ENCODE peak calls at places on chromosome 15, in four cellular contexts. One of them, this sample, is unnamed.

GRCh38 chr15:85785887-85786777 is 8.6 kb downstream of the KLHL25 start:
- DNase-seq in HCT116: peak
- DNase-seq in K562: no peak
- DNase-seq in HepG2: peak
- DNase-seq in this sample: no peak

GRCh38 chr15:27706300-27706699 is 392.8 kb downstream of the OCA2 start:
- DNase-seq in HCT116: no peak
- DNase-seq in K562: no peak
- DNase-seq in HepG2: no peak
- DNase-seq in this sample: no peak

GRCh38 chr15:77482570-77482969 is 61.9 kb downstream of the HMG20A start:
- DNase-seq in HCT116: no peak
- DNase-seq in K562: no peak
- DNase-seq in HepG2: no peak
- DNase-seq in this sample: peak

GRCh38 chr15:28861031-28861534 is 12.6 kb upstream of the GOLGA6L7 start:
- DNase-seq in K562: no peak
- DNase-seq in HCT116: no peak
- DNase-seq in HepG2: no peak
- DNase-seq in this sample: no peak

GRCh38 chr15:101489236-101489632 is 273 bp downstream of the PCSK6 start:
- DNase-seq in K562: peak
- DNase-seq in HCT116: peak
- DNase-seq in HepG2: no peak
- DNase-seq in this sample: no peak

GRCh38 chr15:51727141-51727897 is 10.1 kb downstream of the LYSMD2 start:
- DNase-seq in HCT116: no peak
- DNase-seq in K562: no peak
- DNase-seq in HepG2: peak
- DNase-seq in this sample: no peak

GRCh38 chr15:85854345-85855097 is 59.8 kb upstream of the KLHL25 start:
- DNase-seq in HCT116: peak
- DNase-seq in K562: peak
- DNase-seq in HepG2: peak
- DNase-seq in this sample: no peak

GRCh38 chr15:47196057-47196456 is 521.2 kb upstream of the SEMA6D start:
- DNase-seq in K562: peak
- DNase-seq in HCT116: peak
- DNase-seq in HepG2: peak
- DNase-seq in this sample: peak

GRCh38 chr15:96052154-96052553 is 278.3 kb upstream of the NR2F2 start:
- DNase-seq in HCT116: no peak
- DNase-seq in K562: no peak
- DNase-seq in HepG2: no peak
- DNase-seq in this sample: no peak

GRCh38 chr15:96974761-96975160 is 644.3 kb downstream of the NR2F2 start:
- DNase-seq in HCT116: no peak
- DNase-seq in HepG2: no peak
- DNase-seq in K562: no peak
- DNase-seq in this sample: no peak

GRCh38 chr15:64634020-64634419 is 141.4 kb downstream of the RBPMS2 start:
- DNase-seq in K562: no peak
- DNase-seq in HCT116: no peak
- DNase-seq in HepG2: peak
- DNase-seq in this sample: no peak

GRCh38 chr15:85000189-85000864 is 18.7 kb downstream of the PDE8A start:
- DNase-seq in K562: no peak
- DNase-seq in HCT116: no peak
- DNase-seq in HepG2: no peak
- DNase-seq in this sample: no peak

GRCh38 chr15:98705070-98705469 is 56.7 kb downstream of the IGF1R start:
- DNase-seq in HepG2: no peak
- DNase-seq in K562: no peak
- DNase-seq in HCT116: no peak
- DNase-seq in this sample: no peak
- TF ChIP-seq TCF7L2 in HepG2: no peak
- TF ChIP-seq TCF7L2 in K562: no peak
- TF ChIP-seq TCF7L2 in HCT116: no peak
- TF ChIP-seq TCF7L2 in this sample: no peak

DNA sequence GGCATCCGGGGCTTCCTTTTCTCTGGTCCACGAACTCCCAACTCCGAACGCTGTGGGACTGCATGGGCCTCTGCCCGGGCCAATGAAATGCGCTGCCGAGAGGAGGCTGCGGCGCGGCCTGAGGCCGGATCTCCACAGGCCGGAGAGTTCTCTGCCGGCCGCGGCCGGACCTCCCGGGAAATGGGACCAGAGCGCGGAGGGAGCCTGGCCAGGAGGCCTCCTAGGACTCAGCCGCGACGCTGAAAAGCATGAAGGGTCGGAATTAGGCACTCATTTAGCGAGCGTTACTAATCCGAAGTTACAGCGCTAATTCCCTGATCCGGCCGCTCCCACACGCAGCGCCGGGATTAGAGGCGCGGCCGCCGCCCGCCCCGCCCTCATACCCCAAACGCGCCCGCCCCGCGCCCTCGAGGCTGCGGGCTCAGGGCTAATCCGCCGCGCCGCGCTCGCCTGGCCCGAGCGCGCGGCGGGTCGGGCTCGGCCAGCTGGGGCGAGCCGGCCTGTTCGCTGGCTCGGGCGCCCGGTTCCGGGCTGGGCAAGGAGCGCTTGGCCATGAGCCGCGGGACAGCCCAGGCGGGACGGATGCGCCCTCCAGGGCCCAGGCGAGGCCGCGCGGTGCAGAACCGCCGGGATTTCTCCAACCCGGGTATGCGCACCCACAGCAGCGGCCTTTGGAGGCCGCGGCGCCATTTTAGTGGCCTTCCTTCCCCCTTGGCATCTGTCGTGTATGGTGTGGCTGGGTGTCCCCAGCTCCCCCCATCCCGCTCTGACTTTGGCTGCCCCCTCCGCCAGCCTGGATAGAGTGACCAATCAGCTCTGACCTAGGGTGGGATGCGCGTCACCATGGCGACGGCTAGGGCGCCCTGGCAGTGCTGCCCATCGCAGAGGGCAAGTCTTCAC is 36.8 kb upstream of the POLG start:
- DNase-seq in HCT116: no peak
- DNase-seq in K562: peak
- DNase-seq in HepG2: no peak
- DNase-seq in this sample: no peak
- TF ChIP-seq TCF7L2 in HCT116: no peak
- TF ChIP-seq TCF7L2 in K562: no peak
- TF ChIP-seq TCF7L2 in HepG2: no peak
- TF ChIP-seq TCF7L2 in this sample: peak

GRCh38 chr15:90035095-90035834 is 34.1 kb downstream of the ZNF710 start:
- DNase-seq in K562: no peak
- DNase-seq in HepG2: peak
- DNase-seq in HCT116: no peak
- DNase-seq in this sample: no peak
- TF ChIP-seq TCF7L2 in K562: no peak
- TF ChIP-seq TCF7L2 in HepG2: no peak
- TF ChIP-seq TCF7L2 in HCT116: no peak
- TF ChIP-seq TCF7L2 in this sample: no peak

GRCh38 chr15:45701108-45701507 is 66.3 kb downstream of the SQOR start:
- DNase-seq in K562: no peak
- DNase-seq in HepG2: no peak
- DNase-seq in HCT116: no peak
- DNase-seq in this sample: no peak
- TF ChIP-seq TCF7L2 in K562: no peak
- TF ChIP-seq TCF7L2 in HepG2: no peak
- TF ChIP-seq TCF7L2 in HCT116: no peak
- TF ChIP-seq TCF7L2 in this sample: no peak

DNA sequence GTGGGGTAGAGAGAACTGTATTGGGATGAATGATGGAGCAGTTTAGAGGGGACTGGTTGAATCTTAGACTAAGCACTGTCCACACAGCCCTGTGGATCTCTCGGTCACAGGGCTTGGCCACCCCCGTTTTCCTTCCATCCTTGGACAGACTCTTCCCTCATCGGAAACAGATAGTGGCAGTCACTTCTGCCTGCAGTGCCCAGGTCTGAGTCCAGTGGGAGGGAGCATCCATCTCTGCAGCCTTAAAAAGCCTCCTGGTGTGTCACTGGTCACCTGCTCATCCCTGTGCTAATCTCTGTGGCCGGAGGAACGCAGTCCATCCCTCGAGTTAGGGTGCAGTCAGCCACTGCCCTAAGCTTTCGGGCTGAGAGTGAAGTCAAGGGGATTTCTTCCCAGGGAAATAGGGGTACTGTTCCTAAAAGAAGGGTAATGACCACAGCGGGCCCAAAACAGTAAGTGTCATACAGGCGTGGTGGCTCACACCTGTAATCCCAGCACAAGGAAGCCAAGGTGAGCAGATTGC is 32.0 kb downstream of the PLA2G4D start:
- DNase-seq in K562: no peak
- DNase-seq in HepG2: no peak
- DNase-seq in HCT116: no peak
- DNase-seq in this sample: no peak
- TF ChIP-seq TCF7L2 in K562: no peak
- TF ChIP-seq TCF7L2 in HepG2: no peak
- TF ChIP-seq TCF7L2 in HCT116: no peak
- TF ChIP-seq TCF7L2 in this sample: no peak

GRCh38 chr15:33211409-33211808 is 16.9 kb upstream of the FMN1 start:
- DNase-seq in K562: no peak
- DNase-seq in HCT116: no peak
- DNase-seq in HepG2: no peak
- DNase-seq in this sample: no peak
- TF ChIP-seq TCF7L2 in K562: no peak
- TF ChIP-seq TCF7L2 in HCT116: no peak
- TF ChIP-seq TCF7L2 in HepG2: no peak
- TF ChIP-seq TCF7L2 in this sample: no peak

GRCh38 chr15:67161412-67161811 is 93.0 kb downstream of the AAGAB start:
- DNase-seq in K562: no peak
- DNase-seq in HCT116: no peak
- DNase-seq in HepG2: no peak
- DNase-seq in this sample: no peak

GRCh38 chr15:67164811-67165652 is 89.4 kb downstream of the AAGAB start:
- DNase-seq in HepG2: no peak
- DNase-seq in HCT116: no peak
- DNase-seq in K562: no peak
- DNase-seq in this sample: no peak

GRCh38 chr15:67164401-67164791 is 90.1 kb downstream of the AAGAB start:
- DNase-seq in HepG2: no peak
- DNase-seq in K562: no peak
- DNase-seq in HCT116: no peak
- DNase-seq in this sample: no peak

GRCh38 chr15:67163180-67163579 is 91.3 kb downstream of the AAGAB start:
- DNase-seq in HepG2: no peak
- DNase-seq in K562: no peak
- DNase-seq in HCT116: no peak
- DNase-seq in this sample: no peak

GRCh38 chr15:67161881-67162280 is 92.6 kb downstream of the AAGAB start:
- DNase-seq in K562: no peak
- DNase-seq in HepG2: no peak
- DNase-seq in HCT116: no peak
- DNase-seq in this sample: no peak
- TF ChIP-seq TCF7L2 in K562: no peak
- TF ChIP-seq TCF7L2 in HepG2: no peak
- TF ChIP-seq TCF7L2 in HCT116: no peak
- TF ChIP-seq TCF7L2 in this sample: no peak

GRCh38 chr15:48355377-48355776 is 24.1 kb downstream of the DUT start:
- DNase-seq in HCT116: no peak
- DNase-seq in HepG2: peak
- DNase-seq in K562: no peak
- DNase-seq in this sample: no peak

GRCh38 chr15:48358229-48358641 is 27.0 kb downstream of the DUT start:
- DNase-seq in HCT116: peak
- DNase-seq in K562: no peak
- DNase-seq in HepG2: no peak
- DNase-seq in this sample: no peak

GRCh38 chr15:48354694-48355303 is 23.6 kb downstream of the DUT start:
- DNase-seq in HCT116: no peak
- DNase-seq in HepG2: peak
- DNase-seq in K562: no peak
- DNase-seq in this sample: no peak

GRCh38 chr15:48352474-48353072 is 21.3 kb downstream of the DUT start:
- DNase-seq in HepG2: peak
- DNase-seq in HCT116: peak
- DNase-seq in K562: peak
- DNase-seq in this sample: peak
- TF ChIP-seq TCF7L2 in HepG2: no peak
- TF ChIP-seq TCF7L2 in HCT116: no peak
- TF ChIP-seq TCF7L2 in K562: no peak
- TF ChIP-seq TCF7L2 in this sample: no peak

GRCh38 chr15:68410466-68411200 is 21.3 kb downstream of the ITGA11 start:
- DNase-seq in HCT116: no peak
- DNase-seq in K562: no peak
- DNase-seq in HepG2: no peak
- DNase-seq in this sample: no peak
- TF ChIP-seq TCF7L2 in HCT116: no peak
- TF ChIP-seq TCF7L2 in K562: no peak
- TF ChIP-seq TCF7L2 in HepG2: no peak
- TF ChIP-seq TCF7L2 in this sample: no peak

This sample was measured in Panc1.